ENCODE peak calls at places on chromosomes 16 and 17, in seven cellular contexts. Z is H9, V is neuronal stem cell, D is IMR-90, B is mesendoderm, C is trophoblast cell, P is H1. N is an unnamed sample.

GRCh38 chr16:88017006-88017405 is 65.8 kb downstream of the BANP start:
- DNase-seq in C (no peak), D (no peak), Z (no peak), V (no peak), B (no peak), P (no peak), N (no peak)

GRCh38 chr17:16945513-16946201 is 26.3 kb downstream of the TNFRSF13B start:
- DNase-seq in C (no peak), Z (peak; percentile 80), B (peak; percentile 88), D (no peak), V (no peak), P (no peak), N (no peak)

GRCh38 chr16:46801428-46802049 is 29.4 kb downstream of the C16orf87 start:
- DNase-seq in V (no peak), Z (no peak), C (peak; percentile 73), B (peak; percentile 63), P (no peak), D (peak; percentile 25), N (peak; percentile 55)

GRCh38 chr17:40355123-40355803 is 9.3 kb downstream of the GJD3 start:
- DNase-seq in C (peak; percentile 79), V (peak; percentile 72), P (no peak), B (peak; percentile 79), D (peak; percentile 43), Z (peak; percentile 95), N (peak; percentile 68)

GRCh38 chr16:30838876-30839471 is 52.0 kb upstream of the ZNF629 start:
- DNase-seq in B (no peak), C (peak; percentile 35), P (no peak), Z (no peak), D (no peak), V (no peak), N (no peak)

GRCh38 chr17:14310584-14310983 is 9.7 kb downstream of the HS3ST3B1 start:
- DNase-seq in P (no peak), Z (peak; percentile 50), D (no peak), V (no peak), C (no peak), B (no peak), N (no peak)

GRCh38 chr16:86894925-86895324 is 316.6 kb downstream of the FOXL1 start:
- DNase-seq in Z (no peak), V (no peak), B (no peak), C (no peak), P (no peak), D (no peak), N (no peak)

GRCh38 chr16:8887952-8888560 is 5.9 kb downstream of the LITAFD start:
- DNase-seq in B (no peak), D (peak; percentile 78), C (no peak), V (no peak), Z (no peak), P (no peak), N (peak; percentile 72)

GRCh38 chr17:10060526-10060925 is 137.9 kb downstream of the GAS7 start:
- DNase-seq in C (no peak), Z (no peak), V (no peak), D (no peak), B (no peak), P (no peak), N (no peak)

GRCh38 chr17:20981046-20981920 is 61.5 kb downstream of the USP22 start:
- DNase-seq in C (no peak), P (no peak), V (no peak), B (no peak), Z (no peak), D (no peak), N (no peak)

GRCh38 chr17:65514082-65514481 is 47.4 kb downstream of the AXIN2 start:
- DNase-seq in D (peak; percentile 56), B (no peak), V (no peak), Z (no peak), P (no peak), C (peak; percentile 66), N (no peak)

GRCh38 chr16:53209489-53209888 is 154.7 kb downstream of the CHD9 start:
- DNase-seq in B (no peak), D (no peak), C (no peak), V (no peak), Z (no peak), P (no peak), N (no peak)

GRCh38 chr16:50265260-50265659 is 1.1 kb upstream of the ADCY7 start:
- DNase-seq in D (peak; percentile 12), B (peak; percentile 55), Z (no peak), C (no peak), V (no peak), P (no peak), N (peak; percentile 22)

GRCh38 chr16:20818929-20819585 is 12.7 kb downstream of the REXO5 start:
- DNase-seq in D (no peak), P (no peak), V (no peak), B (no peak), Z (no peak), C (no peak), N (no peak)

GRCh38 chr16:55466209-55466608 is 12.8 kb upstream of the MMP2 start:
- DNase-seq in B (no peak), Z (no peak), V (no peak), D (no peak), P (no peak), C (no peak), N (no peak)

GRCh38 chr17:44110011-44110686 is 13.3 kb downstream of the HDAC5 start:
- DNase-seq in V (no peak), D (no peak), C (no peak), P (no peak), Z (no peak), B (no peak), N (no peak)

GRCh38 chr17:77734371-77735050 is 224.0 kb upstream of the TNRC6C start:
- DNase-seq in C (no peak), D (peak; percentile 16), Z (peak; percentile 83), V (no peak), P (no peak), B (peak; percentile 76), N (peak; percentile 22)

GRCh38 chr17:73088561-73088960 is 3.9 kb downstream of the SLC39A11 start:
- DNase-seq in D (no peak), C (no peak), Z (no peak), B (no peak), P (no peak), V (no peak), N (no peak)

GRCh38 chr17:40295471-40296457 is 8.1 kb downstream of the CDC6 start:
- DNase-seq in Z (no peak), B (no peak), C (no peak), P (no peak), D (no peak), V (no peak), N (no peak)

GRCh38 chr17:10814083-10814482 is 10.2 kb upstream of the TMEM238L start:
- DNase-seq in P (no peak), Z (no peak), D (no peak), C (no peak), V (no peak), B (no peak), N (no peak)

GRCh38 chr16:81567987-81568748 is 123.6 kb downstream of the CMIP start:
- DNase-seq in Z (no peak), V (no peak), C (no peak), D (peak; percentile 43), P (no peak), B (no peak), N (peak; percentile 47)

GRCh38 chr17:59964455-59965328 is at the start of gene RNFT1:
- DNase-seq in D (peak; percentile 75), Z (peak; percentile 89), C (peak; percentile 96), B (peak; percentile 88), V (peak; percentile 88), P (peak; percentile 7), N (peak; percentile 86)
- H2AK5ac ChIP-seq in D (peak within 1 kb of the TSS; percentile 33), Z (no peak within 1 kb of the TSS), C (no peak within 1 kb of the TSS), B (no peak within 1 kb of the TSS), V (no peak within 1 kb of the TSS), P (no peak within 1 kb of the TSS), N (no peak within 1 kb of the TSS)

GRCh38 chr16:718389-718788 is 2.6 kb upstream of the ANTKMT start:
- DNase-seq in P (no peak), V (no peak), D (no peak), C (no peak), Z (no peak), B (no peak), N (no peak)
- H2BK120ac ChIP-seq in P (no peak overlapping the region), V (no peak overlapping the region), D (no peak overlapping the region), C (no peak overlapping the region), Z (no peak overlapping the region), B (no peak overlapping the region), N (no peak overlapping the region)

GRCh38 chr16:16805809-16806208 is 426.9 kb downstream of the NPIPA7 start:
- DNase-seq in B (no peak), D (no peak), V (no peak), P (no peak), C (no peak), Z (no peak), N (no peak)
- H2AK5ac ChIP-seq in B (no peak overlapping the region), D (no peak overlapping the region), V (no peak overlapping the region), P (no peak overlapping the region), C (no peak overlapping the region), Z (no peak overlapping the region), N (no peak overlapping the region)

GRCh38 chr16:6642271-6642670 is 690.4 kb upstream of the RBFOX1 start:
- DNase-seq in V (no peak), B (peak; percentile 6), Z (no peak), P (no peak), D (no peak), C (no peak), N (no peak)
- H2BK120ac ChIP-seq in V (no peak overlapping the region), B (no peak overlapping the region), Z (no peak overlapping the region), P (no peak overlapping the region), D (no peak overlapping the region), C (no peak overlapping the region), N (no peak overlapping the region)

DNA sequence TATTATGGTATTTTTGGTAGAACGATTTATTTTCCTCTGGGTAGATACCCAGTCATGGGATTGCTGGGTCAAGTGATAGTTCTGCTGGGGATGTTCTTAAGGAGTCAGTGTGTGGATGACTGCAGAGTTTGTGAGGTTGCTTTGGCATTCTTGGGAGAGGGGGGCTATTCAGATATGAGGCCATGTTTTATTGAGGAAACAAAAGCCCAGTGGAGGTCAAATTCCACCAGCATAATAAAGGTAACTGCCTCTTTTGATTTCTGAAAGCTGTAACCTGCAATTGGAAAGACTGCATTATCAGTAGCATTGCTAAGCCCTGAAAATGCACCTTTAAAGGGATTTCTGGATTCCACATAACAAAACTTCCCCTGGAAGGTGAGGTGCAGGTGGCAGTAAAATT is 43.7 kb upstream of the HNF1B start:
- DNase-seq in V (no peak), C (no peak), Z (no peak), D (no peak), P (no peak), B (no peak), N (no peak)
- H2AK5ac ChIP-seq in V (no peak overlapping the region), C (no peak overlapping the region), Z (no peak overlapping the region), D (no peak overlapping the region), P (no peak overlapping the region), B (no peak overlapping the region), N (peak overlapping the region; percentile 99)

GRCh38 chr16:26826500-26826899 is 240.2 kb upstream of the C16orf82 start:
- DNase-seq in D (no peak), P (no peak), B (no peak), Z (no peak), V (no peak), C (no peak), N (no peak)

GRCh38 chr16:26824469-26824868 is 242.3 kb upstream of the C16orf82 start:
- DNase-seq in P (no peak), D (no peak), Z (no peak), C (no peak), V (no peak), B (no peak), N (no peak)

GRCh38 chr16:26830716-26831115 is 236.0 kb upstream of the C16orf82 start:
- DNase-seq in C (no peak), B (peak; percentile 10), V (no peak), P (no peak), D (no peak), Z (no peak), N (no peak)

GRCh38 chr16:26827386-26827785 is 239.3 kb upstream of the C16orf82 start:
- DNase-seq in C (no peak), B (no peak), V (no peak), D (no peak), Z (no peak), P (no peak), N (no peak)
- H2BK120ac ChIP-seq in C (no peak overlapping the region), B (no peak overlapping the region), V (no peak overlapping the region), D (no peak overlapping the region), Z (no peak overlapping the region), P (no peak overlapping the region), N (no peak overlapping the region)